ENCODE peak calls at places on chromosomes 5 and 9, in four cellular contexts. A is HFF-Myc; G is mucosa of descending colon; Q is CD8-positive, alpha-beta T cell. K is an unnamed sample.

GRCh38 chr5:142769251-142769792 is 855 bp upstream of the ARHGAP26 start:
- DNase-seq in A (no peak), G (peak; percentile 32), Q (no peak), K (no peak)

GRCh38 chr5:89573336-89573735 is 690.4 kb upstream of the MEF2C start:
- DNase-seq in A (no peak), G (no peak), Q (no peak), K (no peak)

GRCh38 chr5:163354685-163355084 is 82.7 kb upstream of the CCNG1 start:
- DNase-seq in A (no peak), G (no peak), Q (no peak), K (no peak)

GRCh38 chr5:151315998-151316597 is 12.5 kb upstream of the SLC36A3 start:
- DNase-seq in A (peak; percentile 20), G (peak; percentile 91), Q (peak; percentile 9), K (peak; percentile 88)

GRCh38 chr5:124743534-124744169 is 2.8 kb downstream of the ZNF608 start:
- DNase-seq in A (no peak), G (peak; percentile 51), Q (no peak), K (no peak)

GRCh38 chr5:16057277-16057676 is 122.3 kb downstream of the MARCHF11 start:
- DNase-seq in A (no peak), G (no peak), Q (no peak), K (no peak)

GRCh38 chr5:82107277-82107676 is 135.5 kb downstream of the ATG10 start:
- DNase-seq in A (no peak), G (no peak), Q (no peak), K (peak; percentile 36)

GRCh38 chr5:143370440-143370839 is 33.0 kb downstream of the NR3C1 start:
- DNase-seq in A (no peak), G (no peak), Q (no peak), K (no peak)

GRCh38 chr5:121967187-121967586 is 5.4 kb downstream of the SRFBP1 start:
- DNase-seq in A (no peak), G (no peak), Q (no peak), K (peak; percentile 46)
- TF ChIP-seq CTCF in A (peak; percentile 12), G (no peak), Q (no peak), K (peak; percentile 50)

DNA sequence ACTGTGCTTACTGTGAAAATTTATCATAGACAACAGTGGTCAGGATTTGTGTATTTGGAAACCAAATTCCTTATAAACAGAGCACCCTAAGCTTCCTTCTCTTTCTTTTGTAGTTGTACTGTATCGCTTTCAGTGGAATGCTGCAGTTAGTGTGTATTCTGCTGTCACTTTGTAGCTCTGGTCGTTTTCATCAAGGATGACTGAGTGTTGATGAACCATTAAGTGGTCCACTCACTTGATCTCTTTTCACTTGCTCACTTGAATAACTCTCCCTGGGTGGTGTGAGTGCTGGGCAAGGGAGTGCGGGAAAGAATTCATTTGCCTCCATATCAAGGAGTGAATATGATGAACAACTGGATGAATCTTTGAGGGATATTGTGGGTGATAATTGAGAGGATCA is 1225.7 kb upstream of the WWC1 start:
- DNase-seq in A (no peak), G (no peak), Q (no peak), K (no peak)
- TF ChIP-seq CTCF in A (no peak), G (no peak), Q (no peak), K (no peak)

GRCh38 chr5:74017112-74017511 is 391.1 kb downstream of the ARHGEF28 start:
- DNase-seq in A (no peak), G (no peak), Q (no peak), K (peak; percentile 82)

GRCh38 chr5:74013222-74013621 is 387.2 kb downstream of the ARHGEF28 start:
- DNase-seq in A (no peak), G (no peak), Q (no peak), K (no peak)

GRCh38 chr5:74017786-74018211 is 391.8 kb downstream of the ARHGEF28 start:
- DNase-seq in A (no peak), G (no peak), Q (no peak), K (peak; percentile 91)

GRCh38 chr5:74015716-74016115 is 389.7 kb downstream of the ARHGEF28 start:
- DNase-seq in A (no peak), G (no peak), Q (no peak), K (no peak)

GRCh38 chr5:74016373-74016772 is 390.4 kb downstream of the ARHGEF28 start:
- DNase-seq in A (no peak), G (no peak), Q (no peak), K (peak; percentile 45)
- TF ChIP-seq CTCF in A (peak; percentile 28), G (no peak), Q (no peak), K (peak; percentile 36)

DNA sequence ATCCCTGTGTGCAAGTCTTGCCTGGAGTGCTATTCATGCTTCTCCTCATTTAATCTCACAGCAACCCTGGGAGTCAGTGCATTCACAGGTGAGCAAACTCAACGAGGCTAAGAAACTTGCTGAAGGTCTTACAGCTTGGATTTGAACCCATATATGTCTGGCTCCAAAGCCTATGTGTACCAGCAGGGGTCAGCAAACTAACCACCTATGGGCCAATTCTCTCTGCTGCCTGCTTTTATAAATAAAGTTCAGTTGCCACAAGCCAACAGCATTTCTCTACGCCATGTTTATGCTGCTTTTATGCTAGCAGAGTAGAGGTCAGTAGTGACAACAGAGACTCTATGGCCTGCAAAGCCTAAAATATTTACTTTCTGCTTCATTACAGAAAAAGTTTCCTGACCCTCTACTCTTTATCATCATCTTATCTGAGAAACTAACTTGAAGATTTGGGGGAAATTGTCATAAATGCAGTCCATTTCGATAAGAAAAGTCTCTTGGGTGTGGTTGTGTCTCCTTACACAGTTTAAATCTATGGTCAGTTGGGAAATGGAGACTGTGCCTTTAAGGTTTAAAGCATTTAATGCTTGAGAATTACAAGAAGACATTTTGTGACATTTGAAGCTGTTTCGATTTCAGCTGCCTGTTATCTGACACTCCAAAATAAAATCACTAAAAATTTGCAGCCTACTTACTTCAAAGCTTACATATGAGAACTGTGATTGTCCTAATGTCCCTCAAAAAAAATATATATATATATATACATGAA is 137.7 kb downstream of the PRELID2 start:
- DNase-seq in A (peak; percentile 26), G (peak; percentile 56), Q (no peak), K (peak; percentile 75)
- TF ChIP-seq CTCF in A (peak; percentile 62), G (no peak), Q (no peak), K (peak; percentile 68)

GRCh38 chr5:56202483-56202882 is 30.6 kb downstream of the ANKRD55 start:
- DNase-seq in A (no peak), G (no peak), Q (no peak), K (no peak)

GRCh38 chr5:56206126-56206525 is 27.0 kb downstream of the ANKRD55 start:
- DNase-seq in A (no peak), G (no peak), Q (no peak), K (no peak)

GRCh38 chr5:56200856-56201638 is 32.1 kb downstream of the ANKRD55 start:
- DNase-seq in A (peak; percentile 59), G (peak; percentile 75), Q (peak; percentile 35), K (peak; percentile 81)
- TF ChIP-seq CTCF in A (peak; percentile 71), G (peak; percentile 53), Q (peak; percentile 71), K (peak; percentile 87)

DNA sequence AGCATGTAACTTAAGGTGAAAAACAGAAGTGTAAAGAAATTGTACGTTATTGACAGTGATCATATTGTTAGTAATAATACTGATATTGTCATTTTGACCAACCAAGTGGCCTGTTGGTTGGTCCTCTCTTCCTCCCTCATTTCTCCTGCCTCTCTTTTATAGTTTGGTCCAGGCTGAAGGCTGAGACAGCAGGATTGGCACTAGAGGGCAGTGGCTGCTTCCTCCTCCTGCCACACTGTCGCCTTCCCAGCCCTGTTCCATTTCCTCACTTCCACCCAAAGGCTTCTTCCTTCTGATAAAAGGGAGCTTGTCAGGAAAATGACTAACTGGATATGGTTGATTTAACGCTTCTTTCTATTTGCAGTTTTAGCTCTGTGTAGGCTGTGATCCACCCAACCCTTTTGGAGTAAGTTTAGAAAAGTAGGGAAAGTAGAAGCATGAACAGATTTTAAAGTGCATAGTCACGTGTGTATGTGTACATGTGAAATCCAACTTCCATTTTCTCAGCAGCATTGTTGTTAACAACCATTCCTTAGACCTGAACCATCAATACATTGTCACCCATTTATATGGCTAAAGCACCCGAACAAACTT is 35.6 kb downstream of the PTCD2 start:
- DNase-seq in A (no peak), G (peak; percentile 19), Q (no peak), K (peak; percentile 61)
- TF ChIP-seq CTCF in A (peak; percentile 48), G (no peak), Q (no peak), K (peak; percentile 35)

GRCh38 chr9:112900901-112901300 is 10.2 kb upstream of the SLC46A2 start:
- DNase-seq in A (no peak), G (no peak), Q (no peak), K (no peak)
- TF ChIP-seq CTCF in A (no peak), G (no peak), Q (no peak), K (no peak)

DNA sequence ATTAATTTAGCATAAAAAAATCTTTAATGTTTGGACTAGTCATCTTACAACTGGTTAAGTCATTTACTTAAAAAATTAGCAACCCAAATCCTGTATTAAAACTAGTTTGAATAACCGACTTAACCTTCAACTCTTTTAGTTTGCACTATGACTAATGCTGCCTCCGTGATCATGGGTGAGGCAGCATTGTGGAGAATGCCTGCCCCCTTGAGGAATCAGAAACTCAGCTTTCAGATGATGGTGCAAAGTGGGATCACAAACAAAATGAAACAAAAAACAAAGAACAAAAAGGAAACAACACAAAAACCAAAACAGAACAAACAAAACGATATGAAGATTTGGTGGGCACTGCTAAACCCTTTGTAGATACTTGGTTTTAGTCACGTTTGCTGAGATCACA is 127.0 kb upstream of the PALM2AKAP2 start:
- DNase-seq in A (no peak), G (no peak), Q (no peak), K (peak; percentile 63)
- TF ChIP-seq CTCF in A (peak; percentile 41), G (no peak), Q (no peak), K (peak; percentile 36)

DNA sequence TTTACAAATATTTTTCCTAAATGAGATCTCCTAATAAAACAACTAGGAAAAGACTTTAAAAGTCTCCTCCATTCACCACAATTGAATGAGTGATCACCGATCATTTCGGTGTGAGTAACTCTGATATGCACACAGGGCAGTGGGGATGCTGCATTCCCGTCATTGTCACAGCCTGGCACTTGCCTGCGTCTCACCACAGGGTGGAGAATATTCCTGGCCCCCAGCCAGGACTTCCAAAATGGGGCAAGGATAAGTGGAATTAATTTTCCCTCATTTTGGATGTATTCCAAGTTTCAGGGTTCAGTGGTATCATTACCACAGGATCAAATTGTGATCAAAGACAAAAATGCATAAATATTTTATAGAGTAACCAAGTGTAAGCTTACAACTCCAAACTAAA is 107.1 kb downstream of the CTNND2 start:
- DNase-seq in A (no peak), G (no peak), Q (no peak), K (peak; percentile 16)
- TF ChIP-seq CTCF in A (no peak), G (no peak), Q (no peak), K (no peak)

K was measured in MCF 10A.